ENCODE peak calls at places on chromosomes 4 and X, in five cellular contexts. N, H, I, Q and X are unnamed samples.

GRCh38 chr4:3677671-3678070 is 88.5 kb upstream of the ADRA2C start:
- DNase-seq in N (no peak), Q (no peak), I (no peak), H (no peak), X (no peak)

GRCh38 chr4:19195696-19196095 is 1056.0 kb upstream of the SLIT2 start:
- DNase-seq in Q (no peak), H (no peak), I (no peak), N (no peak), X (no peak)

GRCh38 chrX:40189018-40189417 is 91.3 kb upstream of the BCOR start:
- DNase-seq in N (no peak), Q (no peak), I (no peak), H (no peak), X (peak; percentile 51)

GRCh38 chrX:131763674-131764073 is 219.8 kb downstream of the OR13H1 start:
- DNase-seq in Q (peak; percentile 35), N (peak; percentile 85), I (peak; percentile 58), H (peak; percentile 85), X (no peak)

GRCh38 chrX:148498067-148498466 is 2.4 kb upstream of the AFF2 start:
- DNase-seq in H (no peak), Q (no peak), I (no peak), N (no peak), X (no peak)

GRCh38 chr4:145909773-145910172 is 28.9 kb downstream of the ZNF827 start:
- DNase-seq in I (no peak), H (peak; percentile 67), Q (no peak), N (no peak), X (no peak)

GRCh38 chrX:118528089-118528753 is 32.6 kb downstream of the DOCK11 start:
- DNase-seq in I (no peak), N (no peak), H (no peak), Q (no peak), X (no peak)

GRCh38 chrX:3697220-3697684 is 16.2 kb downstream of the PRKX start:
- DNase-seq in Q (no peak), H (no peak), N (no peak), I (no peak), X (no peak)

GRCh38 chr4:136156947-136157346 is 1375.3 kb downstream of the PCDH18 start:
- DNase-seq in H (no peak), Q (no peak), N (no peak), I (no peak), X (no peak)

DNA sequence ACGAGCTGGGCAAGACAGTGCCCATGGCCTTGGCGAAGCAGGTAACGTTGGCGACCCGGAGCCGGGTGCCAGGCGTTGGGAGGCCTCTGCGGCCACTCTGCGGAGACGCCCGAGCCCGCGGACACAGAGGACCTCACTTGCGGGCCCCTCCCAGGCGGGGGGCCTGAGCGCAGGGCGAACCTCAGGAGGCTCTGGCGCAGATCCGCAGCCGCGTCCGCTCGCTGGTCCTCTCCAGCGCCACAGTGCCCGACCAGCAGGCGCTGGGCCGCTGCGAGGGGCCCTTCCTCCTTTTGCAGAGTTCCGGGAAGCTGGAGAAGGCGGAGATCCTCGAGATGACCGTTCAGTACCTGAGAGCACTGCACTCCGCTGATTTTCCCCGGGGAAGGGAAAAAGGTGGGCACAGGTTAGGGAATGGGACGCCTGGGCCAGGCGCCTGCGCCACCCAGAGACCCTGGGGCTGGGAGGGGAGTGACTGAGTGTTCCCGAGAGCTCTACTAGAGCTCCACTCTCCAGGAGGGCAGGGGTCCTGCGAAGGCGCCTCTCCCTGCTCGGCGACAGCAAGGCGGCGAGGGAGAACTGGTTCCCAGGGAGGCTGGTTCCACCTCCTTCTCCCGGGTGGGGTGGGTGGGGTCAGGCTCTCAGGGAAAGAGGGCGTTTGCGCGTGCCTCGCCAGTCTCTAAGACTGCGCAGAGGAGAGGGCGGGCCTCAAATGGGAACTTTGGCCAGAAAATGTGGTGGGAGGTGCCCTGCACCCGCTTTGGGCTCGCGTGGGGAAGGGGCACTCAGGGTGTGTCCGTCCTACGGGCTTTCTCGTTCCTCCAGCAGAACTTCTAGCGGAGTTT is 1.4 kb downstream of the HELT start:
- DNase-seq in I (no peak), N (no peak), H (no peak), Q (no peak), X (no peak)
- TF ChIP-seq CTCF in I (no peak), N (no peak), H (no peak), Q (no peak), X (no peak)

GRCh38 chr4:101264993-101265815 is 82.1 kb downstream of the PPP3CA start:
- DNase-seq in Q (no peak), I (no peak), N (no peak), H (no peak), X (no peak)
- H3K4me3 ChIP-seq in Q (no peak overlapping the region), I (no peak overlapping the region), N (no peak overlapping the region), H (no peak overlapping the region), X (no peak overlapping the region)

DNA sequence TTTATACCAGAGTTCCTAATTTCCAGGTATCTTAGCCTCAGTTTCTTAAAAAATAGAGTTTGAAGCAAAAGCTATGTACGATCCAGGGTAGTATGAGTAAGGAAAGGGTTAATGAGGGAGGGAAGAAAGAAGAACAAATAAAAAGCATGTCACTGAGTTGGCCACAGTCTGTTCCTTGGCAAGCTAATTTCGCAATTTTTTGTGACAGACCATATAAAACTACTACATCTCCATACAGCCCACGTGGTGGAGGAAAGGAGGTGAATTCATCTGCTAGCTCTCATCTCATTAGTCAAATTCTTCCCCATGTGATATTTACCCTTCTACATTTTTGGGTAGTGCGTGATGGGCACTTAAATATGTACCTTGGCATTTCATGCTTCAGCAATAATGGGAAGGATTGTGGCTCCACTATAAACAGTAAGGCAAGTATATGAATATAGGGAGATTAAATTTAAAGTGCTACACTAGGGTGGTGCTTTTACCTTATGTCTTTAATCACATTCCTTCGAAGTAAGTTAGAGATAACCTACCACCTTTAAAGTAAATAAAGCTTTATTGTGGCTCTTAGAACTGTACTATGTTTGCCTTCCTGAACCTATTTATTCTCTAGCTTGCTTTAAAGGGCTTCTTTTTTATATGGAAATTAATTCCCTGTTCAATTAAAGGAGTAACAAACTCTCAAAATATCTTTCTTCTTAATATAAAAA is 102.1 kb upstream of the VAMP7 start:
- DNase-seq in Q (no peak), I (no peak), N (no peak), H (no peak), X (no peak)
- TF ChIP-seq CTCF in Q (no peak), I (no peak), N (no peak), H (no peak), X (no peak)

GRCh38 chr4:52925531-52925968 is 63.4 kb downstream of the RASL11B start:
- DNase-seq in Q (no peak), I (no peak), N (no peak), H (no peak), X (peak; percentile 33)
- H3K4me3 ChIP-seq in Q (no peak overlapping the region), I (no peak overlapping the region), N (no peak overlapping the region), H (no peak overlapping the region), X (no peak overlapping the region)

DNA sequence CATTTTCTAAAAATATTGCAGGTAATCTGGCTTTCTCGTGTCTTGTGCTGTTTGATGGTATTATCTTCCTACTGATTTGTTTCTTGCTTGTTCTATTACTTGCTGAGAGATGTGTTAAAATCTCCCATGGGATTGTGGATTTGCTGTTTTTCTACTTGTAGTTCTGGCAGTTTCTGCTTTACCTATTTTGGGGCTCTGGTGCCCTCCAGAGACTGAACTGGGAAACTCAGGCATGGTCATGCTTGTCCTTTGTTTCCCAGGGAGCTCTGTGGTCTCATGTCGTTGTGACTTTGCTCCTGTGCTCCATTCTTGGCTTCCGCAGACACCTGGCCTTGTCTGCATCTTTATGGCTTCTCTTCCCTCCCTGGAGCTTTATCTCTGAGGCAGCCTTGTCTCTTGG is 39.5 kb downstream of the NSD2 start:
- DNase-seq in H (peak; percentile 34), N (peak; percentile 66), Q (no peak), I (no peak), X (peak; percentile 80)
- TF ChIP-seq CTCF in H (peak; percentile 25), N (peak; percentile 79), Q (no peak), I (peak; percentile 33), X (peak; percentile 76)